ENCODE peak calls at places on chromosomes 3 and 15, in five cellular contexts. C is posterior vena cava, G is ELF-1, K is RPMI8226, Z is HS-27A. J is an unnamed sample.

GRCh38 chr3:52546111-52546901 is 9.9 kb downstream of the UQCC5 start:
- DNase-seq in C (no peak), G (no peak), K (no peak), Z (no peak), J (no peak)

GRCh38 chr3:183385698-183386590 is 42.5 kb downstream of the MCF2L2 start:
- DNase-seq in C (no peak), G (peak), K (peak), Z (no peak), J (peak)

GRCh38 chr3:64992462-64993285 is 304.9 kb upstream of the ADAMTS9 start:
- DNase-seq in C (no peak), G (peak), K (no peak), Z (no peak), J (no peak)

GRCh38 chr3:186467969-186468368 is 76.2 kb downstream of the CRYGS start:
- DNase-seq in C (no peak), G (peak), K (no peak), Z (no peak), J (no peak)

GRCh38 chr15:73782339-73782979 is 29.3 kb upstream of the INSYN1 start:
- DNase-seq in C (no peak), G (no peak), K (no peak), Z (no peak), J (no peak)

GRCh38 chr3:45923755-45924154 is 19.5 kb upstream of the CXCR6 start:
- DNase-seq in C (no peak), G (no peak), K (no peak), Z (no peak), J (no peak)

GRCh38 chr3:176633511-176633910 is 563.8 kb downstream of the TBL1XR1 start:
- DNase-seq in C (no peak), G (peak), K (no peak), Z (no peak), J (peak)

GRCh38 chr15:89496155-89497098 is at the start of gene RHCG:
- DNase-seq in C (peak), G (peak), K (peak), Z (no peak), J (no peak)

GRCh38 chr15:42640103-42640502 is 64.7 kb downstream of the STARD9 start:
- DNase-seq in C (no peak), G (no peak), K (no peak), Z (no peak), J (no peak)

GRCh38 chr3:191254098-191254873 is 55.2 kb downstream of the OSTN start:
- DNase-seq in C (no peak), G (no peak), K (peak), Z (no peak), J (no peak)

J was measured in NCI-H69.